ENCODE peak calls at places on chromosome 14, in eight cellular contexts. H, O, C, T, L, F, W and G are unnamed samples.

GRCh38 chr14:54901380-54902142 is 1.1 kb downstream of the GCH1 start:
- DNase-seq in W (no peak), C (no peak), L (no peak), O (peak; percentile 14), T (no peak), H (no peak), F (no peak), G (peak; percentile 76)

GRCh38 chr14:54483073-54483745 is 5.6 kb downstream of the GMFB start:
- DNase-seq in T (no peak), C (no peak), H (no peak), W (no peak), F (no peak), L (no peak), O (no peak), G (no peak)

GRCh38 chr14:94696518-94696917 is 73.4 kb downstream of the GSC start:
- DNase-seq in C (no peak), O (no peak), T (no peak), F (no peak), L (no peak), H (no peak), W (no peak), G (no peak)

GRCh38 chr14:101335061-101335661 is 226.1 kb upstream of the DIO3 start:
- DNase-seq in O (no peak), C (no peak), L (no peak), T (no peak), H (no peak), F (no peak), W (peak; percentile 13), G (no peak)

GRCh38 chr14:69612014-69612758 is 790 bp downstream of the SUSD6 start:
- DNase-seq in F (peak; percentile 52), C (peak; percentile 61), T (peak; percentile 33), H (peak; percentile 18), L (no peak), W (peak; percentile 32), O (peak; percentile 46), G (peak; percentile 77)

GRCh38 chr14:96345669-96346068 is 17.5 kb downstream of the ATG2B start:
- DNase-seq in W (no peak), H (no peak), L (no peak), C (no peak), T (no peak), F (no peak), O (no peak), G (no peak)

GRCh38 chr14:25006031-25006430 is 43.9 kb downstream of the STXBP6 start:
- DNase-seq in H (no peak), F (no peak), L (no peak), C (no peak), W (no peak), T (no peak), O (no peak), G (no peak)

GRCh38 chr14:98138666-98139065 is 1133.3 kb downstream of the BCL11B start:
- DNase-seq in H (no peak), L (no peak), F (no peak), T (no peak), W (no peak), C (peak; percentile 48), O (peak; percentile 51), G (no peak)

GRCh38 chr14:35821546-35822411 is 4.4 kb upstream of the BRMS1L start:
- DNase-seq in F (peak; percentile 62), C (peak; percentile 51), O (no peak), H (no peak), W (peak; percentile 54), L (no peak), T (no peak), G (no peak)